ENCODE peak calls at places on chromosomes 12 and 14, in seven cellular contexts. One of them, this sample, is unnamed.
A peak's percentile ranks its signal among the peaks of the same experiment; 100 is the strongest.

GRCh38 chr12:76032043-76032981 is 736 bp upstream of the PHLDA1 start:
- DNase-seq in nephron progenitor cell: peak; percentile 15
- DNase-seq in astrocyte of the spinal cord: peak; percentile 80
- DNase-seq in fibroblast of the aortic adventitia: peak; percentile 71
- DNase-seq in HCT116: no peak
- DNase-seq in fibroblast of lung: peak; percentile 75
- DNase-seq in dorsolateral prefrontal cortex: peak; percentile 35
- DNase-seq in this sample: no peak

GRCh38 chr12:98635657-98636323 is 8.8 kb downstream of the IKBIP start:
- DNase-seq in fibroblast of lung: peak; percentile 89
- DNase-seq in HCT116: peak; percentile 39
- DNase-seq in dorsolateral prefrontal cortex: no peak
- DNase-seq in astrocyte of the spinal cord: peak; percentile 69
- DNase-seq in fibroblast of the aortic adventitia: peak; percentile 76
- DNase-seq in nephron progenitor cell: no peak
- DNase-seq in this sample: no peak

GRCh38 chr12:132166801-132167591 is 22.7 kb downstream of the NOC4L start:
- DNase-seq in astrocyte of the spinal cord: no peak
- DNase-seq in dorsolateral prefrontal cortex: no peak
- DNase-seq in fibroblast of the aortic adventitia: no peak
- DNase-seq in fibroblast of lung: no peak
- DNase-seq in HCT116: no peak
- DNase-seq in nephron progenitor cell: no peak
- DNase-seq in this sample: peak; percentile 55

GRCh38 chr14:77457115-77457521 is 283 bp downstream of the VIPAS39 start:
- DNase-seq in astrocyte of the spinal cord: no peak
- DNase-seq in fibroblast of the aortic adventitia: no peak
- DNase-seq in dorsolateral prefrontal cortex: peak; percentile 30
- DNase-seq in HCT116: no peak
- DNase-seq in nephron progenitor cell: no peak
- DNase-seq in fibroblast of lung: no peak
- DNase-seq in this sample: no peak

GRCh38 chr12:58532855-58533608 is 387.3 kb downstream of the LRIG3 start:
- DNase-seq in fibroblast of lung: no peak
- DNase-seq in nephron progenitor cell: no peak
- DNase-seq in fibroblast of the aortic adventitia: no peak
- DNase-seq in astrocyte of the spinal cord: no peak
- DNase-seq in dorsolateral prefrontal cortex: no peak
- DNase-seq in HCT116: no peak
- DNase-seq in this sample: no peak

GRCh38 chr12:84421103-84421502 is 491.5 kb downstream of the SLC6A15 start:
- DNase-seq in fibroblast of the aortic adventitia: no peak
- DNase-seq in dorsolateral prefrontal cortex: no peak
- DNase-seq in HCT116: no peak
- DNase-seq in astrocyte of the spinal cord: no peak
- DNase-seq in nephron progenitor cell: no peak
- DNase-seq in fibroblast of lung: no peak
- DNase-seq in this sample: no peak

GRCh38 chr12:122413516-122414404 is 8.7 kb downstream of the CLIP1 start:
- DNase-seq in fibroblast of lung: no peak
- DNase-seq in dorsolateral prefrontal cortex: no peak
- DNase-seq in fibroblast of the aortic adventitia: no peak
- DNase-seq in nephron progenitor cell: no peak
- DNase-seq in HCT116: no peak
- DNase-seq in astrocyte of the spinal cord: no peak
- DNase-seq in this sample: no peak

GRCh38 chr14:78543433-78543832 is 373.3 kb downstream of the NRXN3 start:
- DNase-seq in astrocyte of the spinal cord: no peak
- DNase-seq in fibroblast of lung: no peak
- DNase-seq in HCT116: no peak
- DNase-seq in fibroblast of the aortic adventitia: no peak
- DNase-seq in dorsolateral prefrontal cortex: no peak
- DNase-seq in nephron progenitor cell: no peak
- DNase-seq in this sample: no peak

GRCh38 chr12:12985817-12986408 is 14.2 kb downstream of the HEBP1 start:
- DNase-seq in dorsolateral prefrontal cortex: no peak
- DNase-seq in fibroblast of the aortic adventitia: peak; percentile 22
- DNase-seq in HCT116: peak; percentile 13
- DNase-seq in astrocyte of the spinal cord: peak; percentile 20
- DNase-seq in fibroblast of lung: peak; percentile 15
- DNase-seq in nephron progenitor cell: peak; percentile 26
- DNase-seq in this sample: no peak

GRCh38 chr12:70590549-70591226 is 46.5 kb downstream of the PTPRB start:
- DNase-seq in astrocyte of the spinal cord: no peak
- DNase-seq in fibroblast of the aortic adventitia: peak; percentile 43
- DNase-seq in fibroblast of lung: no peak
- DNase-seq in HCT116: no peak
- DNase-seq in dorsolateral prefrontal cortex: no peak
- DNase-seq in nephron progenitor cell: no peak
- DNase-seq in this sample: no peak

GRCh38 chr12:120586216-120586615 is 5.0 kb upstream of the POP5 start:
- DNase-seq in astrocyte of the spinal cord: no peak
- DNase-seq in fibroblast of the aortic adventitia: no peak
- DNase-seq in HCT116: no peak
- DNase-seq in dorsolateral prefrontal cortex: no peak
- DNase-seq in fibroblast of lung: no peak
- DNase-seq in nephron progenitor cell: no peak
- DNase-seq in this sample: no peak

GRCh38 chr12:92987846-92988621 is 58.9 kb upstream of the EEA1 start:
- DNase-seq in nephron progenitor cell: no peak
- DNase-seq in fibroblast of lung: no peak
- DNase-seq in HCT116: no peak
- DNase-seq in astrocyte of the spinal cord: no peak
- DNase-seq in fibroblast of the aortic adventitia: no peak
- DNase-seq in dorsolateral prefrontal cortex: no peak
- DNase-seq in this sample: no peak

GRCh38 chr12:89707623-89707991 is 1.0 kb downstream of the ATP2B1 start:
- DNase-seq in HCT116: no peak
- DNase-seq in dorsolateral prefrontal cortex: no peak
- DNase-seq in nephron progenitor cell: peak; percentile 59
- DNase-seq in fibroblast of lung: no peak
- DNase-seq in astrocyte of the spinal cord: no peak
- DNase-seq in fibroblast of the aortic adventitia: no peak
- DNase-seq in this sample: peak; percentile 48

GRCh38 chr12:122527478-122527944 is 462 bp downstream of the KNTC1 start:
- DNase-seq in HCT116: no peak
- DNase-seq in fibroblast of the aortic adventitia: no peak
- DNase-seq in astrocyte of the spinal cord: no peak
- DNase-seq in dorsolateral prefrontal cortex: no peak
- DNase-seq in fibroblast of lung: peak; percentile 29
- DNase-seq in nephron progenitor cell: peak; percentile 22
- DNase-seq in this sample: no peak

GRCh38 chr14:56474419-56475022 is 105.1 kb upstream of the TMEM260 start:
- DNase-seq in fibroblast of the aortic adventitia: peak; percentile 66
- DNase-seq in nephron progenitor cell: peak; percentile 18
- DNase-seq in HCT116: peak; percentile 23
- DNase-seq in astrocyte of the spinal cord: peak; percentile 29
- DNase-seq in dorsolateral prefrontal cortex: no peak
- DNase-seq in fibroblast of lung: peak; percentile 16
- DNase-seq in this sample: no peak

GRCh38 chr12:59570134-59570533 is 25.7 kb upstream of the SLC16A7 start:
- DNase-seq in fibroblast of lung: peak; percentile 25
- DNase-seq in dorsolateral prefrontal cortex: no peak
- DNase-seq in fibroblast of the aortic adventitia: peak; percentile 2
- DNase-seq in astrocyte of the spinal cord: peak; percentile 34
- DNase-seq in nephron progenitor cell: no peak
- DNase-seq in HCT116: no peak
- DNase-seq in this sample: no peak

GRCh38 chr12:52945389-52946232 is 3.3 kb upstream of the KRT18 start:
- DNase-seq in HCT116: no peak
- DNase-seq in astrocyte of the spinal cord: peak; percentile 59
- DNase-seq in fibroblast of the aortic adventitia: peak; percentile 78
- DNase-seq in fibroblast of lung: peak; percentile 92
- DNase-seq in dorsolateral prefrontal cortex: no peak
- DNase-seq in nephron progenitor cell: peak; percentile 49
- DNase-seq in this sample: no peak

GRCh38 chr12:116216022-116216756 is 61.3 kb downstream of the MED13L start:
- DNase-seq in nephron progenitor cell: no peak
- DNase-seq in fibroblast of lung: no peak
- DNase-seq in HCT116: no peak
- DNase-seq in fibroblast of the aortic adventitia: no peak
- DNase-seq in dorsolateral prefrontal cortex: no peak
- DNase-seq in astrocyte of the spinal cord: no peak
- DNase-seq in this sample: no peak

GRCh38 chr14:59360923-59361794 is 104.0 kb downstream of the GPR135 start:
- DNase-seq in dorsolateral prefrontal cortex: no peak
- DNase-seq in fibroblast of the aortic adventitia: peak; percentile 76
- DNase-seq in fibroblast of lung: peak; percentile 92
- DNase-seq in nephron progenitor cell: no peak
- DNase-seq in HCT116: peak; percentile 86
- DNase-seq in astrocyte of the spinal cord: peak; percentile 52
- DNase-seq in this sample: no peak
- TF ChIP-seq CTCF in dorsolateral prefrontal cortex: no peak
- TF ChIP-seq CTCF in fibroblast of the aortic adventitia: no peak
- TF ChIP-seq CTCF in fibroblast of lung: no peak
- TF ChIP-seq CTCF in nephron progenitor cell: no peak
- TF ChIP-seq CTCF in HCT116: no peak
- TF ChIP-seq CTCF in astrocyte of the spinal cord: no peak
- TF ChIP-seq CTCF in this sample: no peak

GRCh38 chr14:96584199-96584906 is 82.2 kb downstream of the PAPOLA start:
- DNase-seq in HCT116: peak; percentile 33
- DNase-seq in nephron progenitor cell: peak; percentile 79
- DNase-seq in fibroblast of lung: peak; percentile 35
- DNase-seq in astrocyte of the spinal cord: no peak
- DNase-seq in fibroblast of the aortic adventitia: no peak
- DNase-seq in dorsolateral prefrontal cortex: no peak
- DNase-seq in this sample: no peak
- TF ChIP-seq CTCF in HCT116: peak; percentile 62
- TF ChIP-seq CTCF in nephron progenitor cell: peak; percentile 81
- TF ChIP-seq CTCF in fibroblast of lung: peak; percentile 16
- TF ChIP-seq CTCF in astrocyte of the spinal cord: peak; percentile 46
- TF ChIP-seq CTCF in fibroblast of the aortic adventitia: peak; percentile 25
- TF ChIP-seq CTCF in dorsolateral prefrontal cortex: peak; percentile 19
- TF ChIP-seq CTCF in this sample: peak; percentile 73

GRCh38 chr12:108699955-108700563 is 31.3 kb downstream of the CORO1C start:
- DNase-seq in dorsolateral prefrontal cortex: no peak
- DNase-seq in fibroblast of lung: no peak
- DNase-seq in astrocyte of the spinal cord: no peak
- DNase-seq in HCT116: no peak
- DNase-seq in nephron progenitor cell: no peak
- DNase-seq in fibroblast of the aortic adventitia: peak; percentile 70
- DNase-seq in this sample: no peak
- TF ChIP-seq CTCF in dorsolateral prefrontal cortex: no peak
- TF ChIP-seq CTCF in fibroblast of lung: no peak
- TF ChIP-seq CTCF in astrocyte of the spinal cord: no peak
- TF ChIP-seq CTCF in HCT116: no peak
- TF ChIP-seq CTCF in nephron progenitor cell: no peak
- TF ChIP-seq CTCF in fibroblast of the aortic adventitia: no peak
- TF ChIP-seq CTCF in this sample: no peak

GRCh38 chr14:51155331-51155730 is 60.4 kb upstream of the TRIM9 start:
- DNase-seq in astrocyte of the spinal cord: no peak
- DNase-seq in nephron progenitor cell: no peak
- DNase-seq in fibroblast of lung: no peak
- DNase-seq in HCT116: no peak
- DNase-seq in dorsolateral prefrontal cortex: no peak
- DNase-seq in fibroblast of the aortic adventitia: no peak
- DNase-seq in this sample: no peak

GRCh38 chr14:51160871-51161270 is 66.0 kb upstream of the TRIM9 start:
- DNase-seq in fibroblast of lung: no peak
- DNase-seq in astrocyte of the spinal cord: no peak
- DNase-seq in nephron progenitor cell: no peak
- DNase-seq in HCT116: no peak
- DNase-seq in dorsolateral prefrontal cortex: no peak
- DNase-seq in fibroblast of the aortic adventitia: no peak
- DNase-seq in this sample: no peak

DNA sequence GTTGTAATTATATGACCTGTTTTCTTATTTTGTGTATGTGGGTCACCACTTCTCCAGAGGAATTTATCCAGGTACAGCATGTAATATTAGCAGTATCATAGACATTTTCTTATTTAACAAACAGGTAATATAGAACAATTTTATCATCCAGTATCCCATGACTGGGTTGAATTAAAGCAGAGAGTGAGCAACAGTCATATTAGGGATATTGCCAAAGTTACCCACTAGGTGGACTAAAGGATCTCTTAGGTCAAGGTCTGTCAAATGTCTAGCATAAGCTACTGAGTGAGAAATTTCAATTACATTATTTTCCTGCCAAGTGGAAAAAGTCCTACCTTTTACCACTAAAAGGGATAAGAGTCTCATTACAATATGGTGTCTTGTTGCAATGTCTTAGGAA is 62.1 kb upstream of the TRIM9 start:
- DNase-seq in dorsolateral prefrontal cortex: no peak
- DNase-seq in fibroblast of lung: no peak
- DNase-seq in astrocyte of the spinal cord: no peak
- DNase-seq in nephron progenitor cell: no peak
- DNase-seq in fibroblast of the aortic adventitia: peak; percentile 38
- DNase-seq in HCT116: peak; percentile 16
- DNase-seq in this sample: no peak
- TF ChIP-seq CTCF in dorsolateral prefrontal cortex: peak; percentile 14
- TF ChIP-seq CTCF in fibroblast of lung: peak; percentile 49
- TF ChIP-seq CTCF in astrocyte of the spinal cord: peak; percentile 34
- TF ChIP-seq CTCF in nephron progenitor cell: peak; percentile 39
- TF ChIP-seq CTCF in fibroblast of the aortic adventitia: peak; percentile 51
- TF ChIP-seq CTCF in HCT116: peak; percentile 54
- TF ChIP-seq CTCF in this sample: peak; percentile 74

GRCh38 chr14:106094654-106095189 is 568.3 kb downstream of the TMEM121 start:
- DNase-seq in astrocyte of the spinal cord: no peak
- DNase-seq in HCT116: no peak
- DNase-seq in fibroblast of lung: no peak
- DNase-seq in dorsolateral prefrontal cortex: no peak
- DNase-seq in nephron progenitor cell: peak; percentile 2
- DNase-seq in fibroblast of the aortic adventitia: no peak
- DNase-seq in this sample: no peak
- TF ChIP-seq CTCF in astrocyte of the spinal cord: no peak
- TF ChIP-seq CTCF in HCT116: peak; percentile 40
- TF ChIP-seq CTCF in fibroblast of lung: peak; percentile 2
- TF ChIP-seq CTCF in dorsolateral prefrontal cortex: peak; percentile 43
- TF ChIP-seq CTCF in nephron progenitor cell: no peak
- TF ChIP-seq CTCF in fibroblast of the aortic adventitia: no peak
- TF ChIP-seq CTCF in this sample: peak; percentile 22

DNA sequence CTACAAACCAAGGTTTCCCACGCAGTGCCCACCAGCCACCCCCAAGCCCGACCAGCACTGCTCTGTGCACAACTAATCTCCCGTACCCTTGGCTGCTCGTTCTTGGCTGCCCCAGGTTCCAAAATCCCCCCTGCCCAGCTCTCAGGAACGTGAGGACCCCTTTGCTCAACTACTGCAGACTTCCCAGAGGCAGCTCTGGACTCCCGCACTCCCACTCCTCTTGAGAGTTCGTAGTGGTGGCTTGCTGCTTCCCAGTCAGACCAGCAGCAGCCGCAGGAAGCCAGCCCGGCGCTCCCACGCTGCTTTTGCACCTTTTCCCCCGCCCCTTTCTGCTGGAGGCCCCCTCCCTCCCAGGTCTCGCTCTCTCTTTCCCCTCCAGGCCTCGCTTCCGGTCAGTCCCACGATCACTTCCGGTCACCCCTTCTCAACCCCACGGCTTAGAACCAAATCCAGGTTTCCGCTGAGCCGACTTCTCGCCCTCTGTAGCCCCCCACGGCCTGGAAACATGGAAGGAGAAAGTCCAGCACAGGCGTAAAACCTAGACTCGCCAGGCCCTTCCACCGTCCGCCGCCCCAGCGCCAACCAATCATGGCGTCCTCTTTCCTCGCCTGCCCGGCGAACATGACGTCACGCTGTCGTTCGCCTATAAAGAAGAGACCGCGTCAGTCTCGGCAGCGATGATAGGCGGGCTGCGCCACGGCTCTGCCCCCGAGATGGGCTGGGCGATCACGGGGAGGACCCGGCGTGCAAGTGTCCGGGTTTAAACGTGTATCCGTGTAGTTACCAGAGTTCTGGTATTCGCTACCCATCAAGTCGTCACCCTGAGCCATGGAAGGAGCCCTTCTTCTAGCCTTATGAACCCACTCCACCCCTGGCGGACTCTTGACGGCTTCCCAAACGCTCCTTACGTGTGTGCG is at the start of gene TFCP2:
- DNase-seq in astrocyte of the spinal cord: peak; percentile 98
- DNase-seq in fibroblast of the aortic adventitia: peak; percentile 96
- DNase-seq in fibroblast of lung: peak; percentile 97
- DNase-seq in dorsolateral prefrontal cortex: peak; percentile 97
- DNase-seq in HCT116: peak; percentile 97
- DNase-seq in nephron progenitor cell: peak; percentile 89
- DNase-seq in this sample: peak; percentile 95
- TF ChIP-seq CTCF in astrocyte of the spinal cord: no peak
- TF ChIP-seq CTCF in fibroblast of the aortic adventitia: no peak
- TF ChIP-seq CTCF in fibroblast of lung: no peak
- TF ChIP-seq CTCF in dorsolateral prefrontal cortex: no peak
- TF ChIP-seq CTCF in HCT116: no peak
- TF ChIP-seq CTCF in nephron progenitor cell: no peak
- TF ChIP-seq CTCF in this sample: no peak